ENCODE peak calls at places on chromosome 11, in nine cellular contexts. V, S, O, J, B, G, X, N and M are unnamed samples.

GRCh38 chr11:121292503-121293275 is at the start of gene SC5D:
- DNase-seq in V (peak), S (peak), O (peak), J (peak), B (peak), G (peak), X (peak), N (peak), M (peak)

GRCh38 chr11:32420937-32421532 is 14.3 kb downstream of the WT1 start:
- DNase-seq in V (peak), S (peak), O (no peak), J (no peak), B (no peak), G (no peak), X (no peak), N (no peak), M (no peak)

GRCh38 chr11:71977743-71978418 is 20.8 kb upstream of the IL18BP start:
- DNase-seq in V (peak), S (peak), O (peak), J (peak), B (peak), G (peak), X (no peak), N (no peak), M (peak)

GRCh38 chr11:85281550-85281949 is 345.6 kb downstream of the DLG2 start:
- DNase-seq in V (no peak), S (peak), O (no peak), J (no peak), B (no peak), G (no peak), X (no peak), N (no peak), M (no peak)

GRCh38 chr11:2700415-2701211 is 819 bp upstream of the KCNQ1OT1 start:
- DNase-seq in V (peak), S (peak), O (peak), J (no peak), B (peak), G (peak), X (peak), N (no peak), M (no peak)

GRCh38 chr11:78666675-78667129 is 92.0 kb upstream of the NARS2 start:
- DNase-seq in V (no peak), S (no peak), O (peak), J (no peak), B (no peak), G (no peak), X (no peak), N (no peak), M (no peak)

GRCh38 chr11:12409621-12410005 is 32.2 kb downstream of the PARVA start:
- DNase-seq in V (no peak), S (no peak), O (peak), J (no peak), B (no peak), G (no peak), X (no peak), N (no peak), M (no peak)

GRCh38 chr11:76728778-76729177 is 54.4 kb upstream of the TSKU start:
- DNase-seq in V (no peak), S (no peak), O (no peak), J (no peak), B (no peak), G (no peak), X (no peak), N (no peak), M (no peak)

GRCh38 chr11:64076764-64077163 is 41.0 kb downstream of the FLRT1 start:
- DNase-seq in V (no peak), S (no peak), O (no peak), J (no peak), B (no peak), G (no peak), X (no peak), N (no peak), M (no peak)

GRCh38 chr11:128892866-128893565 is 1.9 kb downstream of the KCNJ5 start:
- DNase-seq in V (no peak), S (no peak), O (no peak), J (no peak), B (no peak), G (no peak), X (no peak), N (no peak), M (no peak)

GRCh38 chr11:15472405-15472799 is 357.7 kb downstream of the INSC start:
- DNase-seq in V (no peak), S (no peak), O (no peak), J (no peak), B (no peak), G (no peak), X (no peak), N (no peak), M (no peak)

GRCh38 chr11:95149659-95150294 is 60.1 kb downstream of the ENDOD1 start:
- DNase-seq in V (no peak), S (no peak), O (no peak), J (no peak), B (peak), G (no peak), X (peak), N (no peak), M (no peak)

GRCh38 chr11:7551571-7551970 is 37.8 kb downstream of the PPFIBP2 start:
- DNase-seq in V (no peak), S (no peak), O (peak), J (no peak), B (no peak), G (no peak), X (no peak), N (no peak), M (no peak)